ENCODE peak calls at places on chromosomes 13 and 19, in four cellular contexts. I, Z, O and G are unnamed samples.

GRCh38 chr19:28509079-28509895 is 703.7 kb downstream of the UQCRFS1 start:
- DNase-seq in Z (no peak), O (no peak), I (no peak), G (no peak)

GRCh38 chr19:45809643-45810159 is 5.4 kb downstream of the RSPH6A start:
- DNase-seq in I (peak), O (no peak), Z (peak), G (peak)

GRCh38 chr19:50705422-50706019 is 14.1 kb downstream of the SHANK1 start:
- DNase-seq in Z (peak), O (peak), I (no peak), G (peak)

GRCh38 chr19:19280561-19280960 is 7.5 kb upstream of the TM6SF2 start:
- DNase-seq in Z (peak), I (no peak), O (no peak), G (peak)

GRCh38 chr13:40205771-40206240 is 460.6 kb downstream of the FOXO1 start:
- DNase-seq in I (no peak), Z (no peak), O (peak), G (no peak)

GRCh38 chr13:48096670-48097069 is 1.8 kb upstream of the MED4 start:
- DNase-seq in I (no peak), O (no peak), Z (no peak), G (no peak)

GRCh38 chr13:46359731-46360130 is 27.3 kb downstream of the RUBCNL start:
- DNase-seq in Z (peak), I (no peak), O (no peak), G (peak)

GRCh38 chr13:41352935-41353801 is 42.1 kb downstream of the NAA16 start:
- DNase-seq in O (peak), Z (peak), I (peak), G (peak)

GRCh38 chr13:102873653-102874052 is 27.8 kb downstream of the ERCC5 start:
- DNase-seq in O (no peak), Z (peak), I (no peak), G (peak)

GRCh38 chr13:73421310-73421912 is 362.6 kb downstream of the KLF5 start:
- DNase-seq in I (no peak), Z (peak), O (peak), G (peak)